ENCODE peak calls at places on chromosomes 1 and 21, in nine cellular contexts. F, V, G, D, H, I, B, A and Y are unnamed samples.

GRCh38 chr1:72037745-72038343 is 244.5 kb downstream of the NEGR1 start:
- DNase-seq in F (no peak), H (peak), B (peak), A (no peak), D (no peak), V (no peak), I (no peak), G (no peak), Y (peak)

GRCh38 chr1:85317580-85317979 is 41.1 kb upstream of the BCL10 start:
- DNase-seq in D (no peak), B (no peak), H (no peak), V (no peak), I (no peak), A (no peak), G (no peak), F (no peak), Y (no peak)

GRCh38 chr1:243718893-243719292 is 131.2 kb downstream of the AKT3 start:
- DNase-seq in A (no peak), F (no peak), D (no peak), G (no peak), V (no peak), I (no peak), B (peak), H (no peak), Y (no peak)

GRCh38 chr1:187067160-187067559 is 238.4 kb downstream of the PLA2G4A start:
- DNase-seq in A (no peak), D (no peak), H (peak), F (no peak), B (no peak), G (no peak), I (no peak), V (no peak), Y (no peak)

GRCh38 chr1:209107535-209107934 is 476.0 kb upstream of the CAMK1G start:
- DNase-seq in D (no peak), A (no peak), B (no peak), H (no peak), V (no peak), F (no peak), I (no peak), G (no peak), Y (no peak)

GRCh38 chr1:51295926-51296325 is 34.4 kb downstream of the TTC39A start:
- DNase-seq in D (no peak), I (no peak), H (no peak), A (no peak), V (no peak), B (no peak), G (no peak), F (no peak), Y (no peak)

GRCh38 chr1:41728403-41729202 is 190.1 kb downstream of the HIVEP3 start:
- DNase-seq in V (no peak), F (no peak), H (no peak), I (no peak), G (peak), A (no peak), B (no peak), D (no peak), Y (peak)

GRCh38 chr1:21904725-21905520 is 32.2 kb downstream of the HSPG2 start:
- DNase-seq in B (peak), F (peak), I (no peak), H (peak), D (no peak), G (no peak), V (peak), A (no peak), Y (peak)

GRCh38 chr1:172449012-172449584 is 5.2 kb upstream of the PIGC start:
- DNase-seq in V (no peak), I (no peak), H (no peak), F (no peak), A (peak), G (no peak), B (no peak), D (no peak), Y (no peak)

GRCh38 chr21:46202592-46203202 is 18.4 kb upstream of the SPATC1L start:
- DNase-seq in A (no peak), D (no peak), G (no peak), B (no peak), F (no peak), H (no peak), I (no peak), V (peak), Y (no peak)

GRCh38 chr1:9203623-9204022 is 31.0 kb upstream of the H6PD start:
- DNase-seq in F (no peak), B (no peak), V (no peak), D (no peak), I (no peak), G (no peak), H (no peak), A (no peak), Y (no peak)

GRCh38 chr1:106435269-106435668 is 621.2 kb upstream of the PRMT6 start:
- DNase-seq in B (peak), A (no peak), F (no peak), H (no peak), G (no peak), D (no peak), V (no peak), I (no peak), Y (no peak)

GRCh38 chr21:46029201-46029924 is 47.8 kb downstream of the COL6A1 start:
- DNase-seq in I (no peak), B (no peak), A (no peak), G (no peak), D (no peak), H (no peak), V (no peak), F (no peak), Y (no peak)

GRCh38 chr21:14553422-14553821 is 7.3 kb upstream of the SAMSN1 start:
- DNase-seq in D (no peak), G (no peak), B (no peak), H (no peak), A (no peak), V (no peak), F (no peak), I (no peak), Y (no peak)

GRCh38 chr1:237851209-237851845 is 39.4 kb downstream of the ZP4 start:
- DNase-seq in A (peak), B (peak), H (no peak), V (no peak), I (peak), F (no peak), D (no peak), G (no peak), Y (peak)

GRCh38 chr21:36075171-36075570 is 5.3 kb downstream of the CBR1 start:
- DNase-seq in A (no peak), G (no peak), H (no peak), V (no peak), F (no peak), B (no peak), D (no peak), I (no peak), Y (no peak)

GRCh38 chr21:45332981-45333582 is 45.4 kb upstream of the POFUT2 start:
- DNase-seq in A (no peak), G (no peak), V (peak), D (no peak), B (no peak), I (no peak), F (no peak), H (no peak), Y (no peak)

GRCh38 chr1:26184883-26185282 is 5.5 kb upstream of the CATSPER4 start:
- DNase-seq in D (no peak), V (no peak), B (no peak), F (no peak), G (no peak), H (no peak), A (no peak), I (no peak), Y (no peak)

GRCh38 chr1:109488696-109489095 is 5.0 kb downstream of the ATXN7L2 start:
- DNase-seq in G (no peak), F (no peak), A (no peak), D (no peak), I (no peak), B (no peak), V (no peak), H (no peak), Y (no peak)

GRCh38 chr1:8194481-8195227 is 123.3 kb upstream of the SLC45A1 start:
- DNase-seq in G (no peak), F (no peak), A (peak), B (no peak), I (no peak), V (peak), D (no peak), H (no peak), Y (no peak)

GRCh38 chr1:183739082-183739481 is 65.8 kb upstream of the RGL1 start:
- DNase-seq in D (no peak), B (no peak), V (no peak), H (no peak), G (no peak), F (no peak), A (no peak), I (no peak), Y (no peak)

GRCh38 chr1:158654570-158654969 is 31.9 kb downstream of the SPTA1 start:
- DNase-seq in V (no peak), A (no peak), B (no peak), I (no peak), H (peak), F (no peak), G (peak), D (no peak), Y (no peak)

GRCh38 chr1:198756470-198756869 is 117.6 kb downstream of the PTPRC start:
- DNase-seq in D (no peak), H (no peak), G (no peak), A (no peak), V (no peak), I (no peak), B (no peak), F (no peak), Y (no peak)

GRCh38 chr1:5994713-5995621 is 2.7 kb upstream of the NPHP4 start:
- DNase-seq in F (no peak), G (peak), B (no peak), D (peak), V (peak), H (no peak), A (no peak), I (no peak), Y (no peak)

GRCh38 chr1:196557797-196558196 is 50.4 kb downstream of the KCNT2 start:
- DNase-seq in V (no peak), B (no peak), D (no peak), G (no peak), I (no peak), A (no peak), F (no peak), H (no peak), Y (no peak)

GRCh38 chr1:204319027-204319426 is 40.7 kb downstream of the PLEKHA6 start:
- DNase-seq in I (no peak), A (no peak), F (no peak), D (no peak), H (no peak), G (no peak), B (no peak), V (no peak), Y (no peak)

GRCh38 chr21:28776251-28776650 is 216.4 kb downstream of the LTN1 start:
- DNase-seq in H (no peak), G (no peak), B (peak), F (no peak), A (no peak), I (no peak), V (no peak), D (no peak), Y (no peak)

GRCh38 chr1:18549896-18550295 is 69.2 kb downstream of the KLHDC7A start:
- DNase-seq in I (no peak), G (no peak), H (no peak), F (no peak), D (no peak), V (no peak), A (no peak), B (no peak), Y (no peak)

GRCh38 chr21:45341779-45342178 is 54.1 kb upstream of the POFUT2 start:
- DNase-seq in F (no peak), G (no peak), D (no peak), V (no peak), H (no peak), A (no peak), B (peak), I (no peak), Y (no peak)

GRCh38 chr1:25680701-25681100 is 64.1 kb downstream of the MAN1C1 start:
- DNase-seq in V (no peak), I (no peak), B (no peak), H (no peak), F (no peak), A (no peak), G (no peak), D (no peak), Y (no peak)

GRCh38 chr1:206000641-206001339 is 2.4 kb downstream of the RAB7B start:
- DNase-seq in B (peak), F (no peak), H (no peak), G (no peak), I (no peak), D (no peak), A (no peak), V (no peak), Y (no peak)

GRCh38 chr1:159071970-159072582 is 4.5 kb downstream of the AIM2 start:
- DNase-seq in G (no peak), I (no peak), D (no peak), F (no peak), V (no peak), A (peak), H (no peak), B (no peak), Y (peak)

GRCh38 chr1:51850420-51851297 is 27.9 kb downstream of the NRDC start:
- DNase-seq in B (no peak), V (no peak), I (no peak), H (peak), F (no peak), G (no peak), D (no peak), A (no peak), Y (no peak)

GRCh38 chr1:150022357-150022756 is 11.8 kb upstream of the OTUD7B start:
- DNase-seq in D (no peak), G (no peak), I (no peak), F (no peak), B (peak), H (no peak), A (no peak), V (no peak), Y (no peak)

GRCh38 chr1:192974701-192975100 is 84.5 kb downstream of the UCHL5 start:
- DNase-seq in V (no peak), B (peak), G (no peak), A (no peak), F (no peak), H (no peak), D (no peak), I (no peak), Y (no peak)

GRCh38 chr1:9792156-9793042 is 31.4 kb downstream of the CLSTN1 start:
- DNase-seq in G (no peak), F (no peak), H (no peak), D (no peak), I (no peak), V (no peak), A (no peak), B (no peak), Y (peak)

GRCh38 chr1:166811691-166812090 is 27.6 kb upstream of the POGK start:
- DNase-seq in B (no peak), I (no peak), G (no peak), H (no peak), V (no peak), A (no peak), D (no peak), F (no peak), Y (no peak)

GRCh38 chr1:229167356-229167755 is 103.6 kb upstream of the RAB4A start:
- DNase-seq in B (no peak), A (no peak), F (no peak), I (no peak), H (no peak), G (no peak), D (no peak), V (no peak), Y (no peak)

GRCh38 chr1:151720974-151721787 is at the start of gene RIIAD1:
- DNase-seq in F (no peak), V (no peak), B (no peak), I (no peak), D (peak), H (peak), G (peak), A (peak), Y (peak)

GRCh38 chr1:212930986-212931678 is 19.2 kb upstream of the VASH2 start:
- DNase-seq in F (no peak), V (no peak), I (no peak), G (no peak), B (no peak), H (no peak), A (peak), D (no peak), Y (no peak)
- H3K27ac ChIP-seq in F (no peak), V (no peak), I (no peak), G (no peak), B (no peak), H (no peak), A (peak), D (no peak), Y (no peak)

DNA sequence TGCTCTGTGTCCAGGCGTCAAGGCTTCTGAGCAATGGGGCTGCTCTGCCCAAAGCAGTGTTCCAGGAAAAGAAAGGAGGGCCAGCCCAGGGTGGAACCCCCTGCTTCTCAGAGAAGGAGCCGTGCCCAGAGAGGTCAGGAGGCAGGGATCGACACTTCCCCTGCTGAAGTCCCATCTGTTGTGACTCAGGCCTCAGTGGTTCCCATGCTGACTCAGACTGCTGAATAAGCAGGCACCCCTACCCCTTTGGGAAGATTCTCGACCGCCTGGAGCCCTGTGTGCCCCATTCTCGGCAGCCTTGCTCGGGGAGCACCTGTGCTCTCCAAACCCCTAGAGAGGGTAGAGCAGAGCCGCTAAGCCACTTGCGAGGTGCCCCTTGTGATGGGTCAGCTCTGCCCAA is 23.9 kb downstream of the PKP1 start:
- DNase-seq in F (no peak), H (no peak), I (no peak), A (no peak), G (no peak), D (no peak), V (no peak), B (no peak), Y (no peak)
- H3K27ac ChIP-seq in F (no peak), H (no peak), I (no peak), A (peak), G (peak), D (no peak), V (no peak), B (peak), Y (no peak)

DNA sequence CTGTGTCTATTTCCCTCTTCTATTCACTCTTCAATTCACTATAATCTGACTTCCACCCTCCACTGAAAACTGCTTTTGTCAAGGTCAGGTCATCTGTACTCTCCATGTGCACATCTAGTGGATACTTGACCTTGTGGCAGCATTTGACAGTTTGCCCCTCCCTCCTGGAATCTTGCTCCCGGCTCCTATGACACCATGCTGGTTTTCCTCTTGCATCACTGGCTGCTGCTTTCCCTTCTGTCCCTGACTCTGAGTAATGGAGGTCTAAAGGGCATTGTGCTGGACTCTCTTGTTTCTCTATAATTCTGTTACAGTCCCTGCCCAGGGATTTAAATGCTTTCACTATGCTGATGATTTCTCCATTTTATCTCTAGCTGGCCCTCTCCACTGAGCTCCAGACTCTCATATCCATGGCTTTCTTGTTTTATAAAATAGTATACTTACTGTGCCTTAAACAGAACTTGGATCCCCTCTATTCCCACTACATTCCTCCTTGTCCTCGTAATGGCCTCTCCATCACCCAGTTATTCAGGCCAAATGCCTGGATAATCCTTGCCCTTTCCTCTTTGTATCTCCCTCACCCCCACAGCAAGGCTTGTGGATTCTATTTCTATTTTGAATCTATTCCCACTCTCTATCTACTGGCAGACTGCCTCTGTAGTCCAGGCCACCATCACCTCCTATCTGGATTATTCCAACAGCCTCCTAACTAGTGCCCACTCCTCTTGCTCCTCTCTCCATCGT is 36.8 kb upstream of the PODN start:
- DNase-seq in D (no peak), H (peak), V (no peak), B (no peak), F (no peak), G (no peak), I (no peak), A (no peak), Y (no peak)
- H3K27ac ChIP-seq in D (no peak), H (peak), V (no peak), B (no peak), F (no peak), G (peak), I (no peak), A (no peak), Y (no peak)

GRCh38 chr1:239963861-239964260 is 127.8 kb upstream of the FMN2 start:
- DNase-seq in G (no peak), F (no peak), D (no peak), A (no peak), V (no peak), H (no peak), I (no peak), B (no peak), Y (no peak)
- H3K27ac ChIP-seq in G (no peak), F (no peak), D (no peak), A (no peak), V (no peak), H (no peak), I (no peak), B (no peak), Y (no peak)

GRCh38 chr1:156727492-156727891 is 777 bp upstream of the METTL25B start:
- DNase-seq in A (no peak), I (no peak), H (no peak), F (no peak), G (no peak), V (no peak), B (no peak), D (no peak), Y (no peak)
- H3K27ac ChIP-seq in A (peak), I (peak), H (no peak), F (peak), G (peak), V (no peak), B (peak), D (peak), Y (no peak)

GRCh38 chr1:32221581-32221979 is 573 bp downstream of the TMEM234 start:
- DNase-seq in H (no peak), B (no peak), A (no peak), G (no peak), F (no peak), D (no peak), I (no peak), V (no peak), Y (no peak)

GRCh38 chr1:32219022-32219421 is 3.1 kb downstream of the TMEM234 start:
- DNase-seq in H (no peak), D (no peak), F (no peak), B (no peak), I (no peak), V (no peak), G (no peak), A (no peak), Y (no peak)

GRCh38 chr1:32220746-32221580 is 1.2 kb downstream of the TMEM234 start:
- DNase-seq in H (no peak), A (no peak), V (no peak), F (no peak), B (no peak), G (no peak), I (no peak), D (no peak), Y (no peak)

DNA sequence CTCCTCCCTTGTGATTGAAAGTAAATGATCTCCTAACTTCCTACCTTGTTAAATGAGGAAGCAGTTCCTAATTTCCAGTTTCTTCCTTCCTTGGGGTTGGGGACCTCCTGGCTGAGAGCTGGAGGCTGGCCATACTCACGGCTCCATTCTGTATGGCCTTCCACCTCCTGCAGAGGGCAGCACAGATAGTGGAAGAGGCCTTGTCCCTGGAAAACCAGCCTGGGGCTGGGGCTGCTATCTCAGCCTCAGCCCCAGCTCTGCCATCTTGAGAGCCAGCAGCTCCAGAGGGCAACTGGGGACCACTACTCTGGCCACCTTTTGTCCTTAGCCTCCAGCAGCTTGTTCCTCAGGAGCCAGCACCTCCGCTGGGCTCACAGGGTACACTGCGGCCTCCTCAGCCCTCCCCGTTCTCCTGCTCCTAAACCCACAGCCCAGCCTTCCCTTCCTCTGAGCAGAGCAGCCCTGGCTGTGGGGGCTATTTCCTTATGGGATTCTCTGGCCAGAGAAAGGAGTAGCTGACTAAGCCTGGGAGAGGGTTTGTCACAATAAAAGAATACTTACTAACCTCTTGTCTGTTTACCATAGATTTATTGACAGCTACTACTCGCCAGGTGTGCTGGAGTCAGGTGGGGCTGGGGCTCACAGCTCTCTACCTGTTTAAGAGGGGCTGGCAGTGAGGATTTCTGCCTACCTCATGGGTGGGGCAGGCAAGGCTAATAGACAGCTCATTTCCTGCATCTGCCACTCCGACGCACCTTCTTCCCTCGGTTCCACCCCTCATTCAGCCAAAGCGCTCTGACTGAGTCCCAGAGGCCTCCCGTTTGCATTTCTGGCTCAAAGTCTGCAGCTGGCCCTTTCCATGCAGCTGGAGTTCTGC is 6.3 kb downstream of the TMEM234 start:
- DNase-seq in V (peak), A (peak), H (peak), D (peak), G (peak), F (no peak), I (no peak), B (peak), Y (peak)
- H3K27ac ChIP-seq in V (no peak), A (no peak), H (no peak), D (no peak), G (peak), F (no peak), I (no peak), B (peak), Y (no peak)